ENCODE peak calls at places on chromosomes 3 and 15, in eight cellular contexts. V is adrenal gland, X is esophagus muscularis mucosa, F is brain microvascular endothelial cell, Q is transverse colon, B is fibroblast of lung, J is mucosa of descending colon, I is cardiac muscle cell. A is an unnamed sample.
A peak's percentile ranks its signal among the peaks of the same experiment; 100 is the strongest.

GRCh38 chr15:63218114-63218808 is 28.9 kb downstream of the RAB8B start:
- DNase-seq in V (no peak), X (no peak), F (peak; percentile 65), Q (no peak), B (peak; percentile 83), J (no peak), I (peak; percentile 71), A (peak; percentile 58)

GRCh38 chr3:17473761-17474160 is 268.7 kb downstream of the TBC1D5 start:
- DNase-seq in V (no peak), X (no peak), F (no peak), Q (no peak), B (peak; percentile 41), J (no peak), I (no peak), A (no peak)

GRCh38 chr3:124322966-124323365 is 331.0 kb upstream of the ROPN1 start:
- DNase-seq in V (no peak), X (no peak), F (no peak), Q (no peak), B (peak; percentile 48), J (no peak), I (no peak), A (no peak)

GRCh38 chr3:129556890-129557736 is 14.1 kb downstream of the H1-8 start:
- DNase-seq in V (no peak), X (no peak), F (no peak), Q (no peak), B (peak; percentile 70), J (peak; percentile 20), I (no peak), A (no peak)

GRCh38 chr3:63908081-63908736 is 4.0 kb downstream of the SCAANT1 start:
- DNase-seq in V (no peak), X (no peak), F (no peak), Q (no peak), B (peak; percentile 58), J (no peak), I (peak; percentile 53), A (no peak)

GRCh38 chr3:149662240-149662887 is 4.5 kb upstream of the WWTR1 start:
- DNase-seq in V (no peak), X (no peak), F (no peak), Q (no peak), B (peak; percentile 55), J (no peak), I (no peak), A (no peak)

GRCh38 chr3:133455960-133456359 is 56.1 kb downstream of the BFSP2 start:
- DNase-seq in V (no peak), X (no peak), F (no peak), Q (no peak), B (no peak), J (no peak), I (no peak), A (no peak)

GRCh38 chr3:4449043-4449803 is 17.8 kb downstream of the SUMF1 start:
- DNase-seq in V (no peak), X (no peak), F (no peak), Q (no peak), B (no peak), J (no peak), I (no peak), A (no peak)

GRCh38 chr3:184602406-184603155 is 41.0 kb downstream of the EPHB3 start:
- DNase-seq in V (peak; percentile 38), X (no peak), F (no peak), Q (no peak), B (no peak), J (peak; percentile 50), I (no peak), A (no peak)

GRCh38 chr3:115420086-115420485 is 203.2 kb upstream of the GAP43 start:
- DNase-seq in V (no peak), X (no peak), F (no peak), Q (no peak), B (no peak), J (no peak), I (no peak), A (no peak)

GRCh38 chr15:51493892-51494291 is 128.7 kb downstream of the DMXL2 start:
- DNase-seq in V (no peak), X (no peak), F (no peak), Q (no peak), B (peak; percentile 37), J (no peak), I (no peak), A (no peak)

GRCh38 chr15:31409196-31409595 is 82.6 kb downstream of the KLF13 start:
- DNase-seq in V (no peak), X (no peak), F (no peak), Q (no peak), B (no peak), J (no peak), I (no peak), A (no peak)

GRCh38 chr15:69909719-69910444 is 187.8 kb downstream of the TLE3 start:
- DNase-seq in V (no peak), X (no peak), F (no peak), Q (no peak), B (no peak), J (no peak), I (no peak), A (no peak)

GRCh38 chr3:146542179-146542578 is 2.2 kb downstream of the PLSCR1 start:
- DNase-seq in V (no peak), X (no peak), F (no peak), Q (no peak), B (peak; percentile 87), J (no peak), I (no peak), A (no peak)

GRCh38 chr3:170679190-170679589 is 93.3 kb upstream of the SLC7A14 start:
- DNase-seq in V (no peak), X (no peak), F (no peak), Q (no peak), B (no peak), J (no peak), I (no peak), A (no peak)

GRCh38 chr15:55334371-55334770 is 15.3 kb downstream of the PIGB start:
- DNase-seq in V (no peak), X (no peak), F (no peak), Q (no peak), B (peak; percentile 2), J (no peak), I (no peak), A (no peak)

GRCh38 chr3:187186801-187187421 is 10.4 kb upstream of the RTP1 start:
- DNase-seq in V (peak; percentile 29), X (no peak), F (peak; percentile 89), Q (peak; percentile 14), B (peak; percentile 84), J (no peak), I (peak; percentile 67), A (peak; percentile 21)

GRCh38 chr3:63964287-63965073 is 52.3 kb upstream of the SCAANT1 start:
- DNase-seq in V (no peak), X (no peak), F (no peak), Q (no peak), B (no peak), J (no peak), I (peak; percentile 66), A (no peak)

GRCh38 chr3:17554078-17554477 is 188.4 kb downstream of the TBC1D5 start:
- DNase-seq in V (no peak), X (no peak), F (no peak), Q (no peak), B (no peak), J (no peak), I (no peak), A (no peak)

GRCh38 chr3:127614928-127615592 is 13.9 kb upstream of the PODXL2 start:
- DNase-seq in V (no peak), X (no peak), F (no peak), Q (no peak), B (no peak), J (no peak), I (no peak), A (no peak)

GRCh38 chr3:127611251-127611650 is 13.0 kb downstream of the MCM2 start:
- DNase-seq in V (no peak), X (no peak), F (no peak), Q (no peak), B (no peak), J (no peak), I (no peak), A (no peak)

GRCh38 chr3:127615631-127616305 is 13.2 kb upstream of the PODXL2 start:
- DNase-seq in V (peak; percentile 50), X (no peak), F (no peak), Q (no peak), B (no peak), J (no peak), I (no peak), A (no peak)

GRCh38 chr3:127612966-127613365 is 14.8 kb downstream of the MCM2 start:
- DNase-seq in V (no peak), X (no peak), F (no peak), Q (no peak), B (no peak), J (no peak), I (no peak), A (peak; percentile 43)

DNA sequence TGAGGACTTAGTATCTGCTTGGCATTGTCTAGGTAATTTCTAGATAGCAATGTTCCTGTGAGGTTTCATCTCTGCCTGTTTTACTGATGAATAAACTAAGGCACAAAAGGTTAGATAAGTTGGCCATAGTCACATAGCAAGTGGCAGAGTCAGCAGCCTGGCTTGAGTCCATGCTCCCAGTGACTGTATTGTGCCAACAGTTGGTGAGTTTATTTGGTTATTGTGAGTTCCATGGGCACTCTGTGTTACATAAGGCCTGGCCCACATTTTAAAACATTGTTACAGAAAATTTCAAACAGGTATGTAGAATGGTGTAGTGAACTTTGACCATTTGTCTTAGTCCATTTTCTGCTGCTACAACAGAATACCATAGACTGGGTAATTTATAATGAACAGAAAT is 15.2 kb downstream of the MCM2 start:
- DNase-seq in V (peak; percentile 65), X (no peak), F (no peak), Q (no peak), B (no peak), J (no peak), I (no peak), A (no peak)
- H3K36me3 ChIP-seq in V (no peaks in the 10 kb centered on the region), X (peaks cover 25% of the 10 kb centered on the region), F (peaks cover 4% of the 10 kb centered on the region), Q (no peaks in the 10 kb centered on the region), B (peaks cover 10% of the 10 kb centered on the region), J (no peaks in the 10 kb centered on the region), I (peaks cover 9% of the 10 kb centered on the region), A (no peaks in the 10 kb centered on the region)

GRCh38 chr3:48226959-48227358 is 3.7 kb downstream of the CAMP start:
- DNase-seq in V (no peak), X (no peak), F (no peak), Q (no peak), B (no peak), J (no peak), I (no peak), A (no peak)
- H3K4me3 ChIP-seq in V (no peak overlapping the region), X (no peak overlapping the region), F (no peak overlapping the region), Q (no peak overlapping the region), B (no peak overlapping the region), J (no peak overlapping the region), I (no peak overlapping the region), A (no peak overlapping the region)

GRCh38 chr3:100893590-100893989 is 99.6 kb downstream of the ABI3BP start:
- DNase-seq in V (peak; percentile 26), X (no peak), F (peak; percentile 66), Q (peak; percentile 11), B (peak; percentile 66), J (peak; percentile 27), I (peak; percentile 18), A (no peak)
- TF ChIP-seq CTCF in V (peak; percentile 50), X (peak; percentile 53), F (peak; percentile 88), Q (peak; percentile 37), B (peak; percentile 66), J (no peak), I (peak; percentile 85), A (peak; percentile 61)

DNA sequence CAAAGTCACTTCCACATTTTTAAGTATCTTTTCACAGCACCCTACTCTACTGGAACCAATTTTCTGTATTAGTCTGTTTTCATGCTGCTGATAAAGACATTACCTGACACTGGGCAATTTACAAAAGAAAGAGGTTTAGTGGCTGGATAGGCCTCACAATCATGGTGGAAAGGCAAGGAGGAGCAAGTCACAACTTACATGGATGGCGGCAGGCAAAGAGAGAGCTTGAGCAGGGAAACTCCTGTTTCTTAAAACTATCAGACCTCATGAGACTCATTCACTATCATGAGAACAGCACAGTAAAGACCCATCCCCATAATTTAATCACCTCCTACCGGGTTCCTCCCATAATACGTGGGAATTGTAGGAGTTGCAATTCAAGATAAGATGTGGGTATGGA is 18.7 kb downstream of the MCCC1 start:
- DNase-seq in V (no peak), X (no peak), F (no peak), Q (no peak), B (no peak), J (no peak), I (no peak), A (no peak)
- H3K36me3 ChIP-seq in V (peaks cover 25% of the 10 kb centered on the region), X (peaks cover 34% of the 10 kb centered on the region), F (peaks cover 6% of the 10 kb centered on the region), Q (peaks cover 30% of the 10 kb centered on the region), B (peaks cover 3% of the 10 kb centered on the region), J (no peaks in the 10 kb centered on the region), I (peaks cover 19% of the 10 kb centered on the region), A (no peaks in the 10 kb centered on the region)